ENCODE peak calls at places on chromosomes 4 and X, in seven cellular contexts. D, L, E, X, O, J and F are unnamed samples.

GRCh38 chr4:8882239-8882638 is 10.6 kb upstream of the HMX1 start:
- DNase-seq in L (no peak), D (no peak), E (no peak), X (no peak), O (no peak), J (no peak), F (no peak)

GRCh38 chr4:105650190-105650589 is 58.3 kb downstream of the INTS12 start:
- DNase-seq in E (no peak), J (no peak), X (no peak), D (no peak), L (no peak), O (no peak), F (no peak)

GRCh38 chrX:69988955-69989394 is 60.8 kb downstream of the AWAT2 start:
- DNase-seq in E (no peak), J (no peak), O (no peak), X (no peak), L (no peak), D (peak; percentile 21), F (no peak)

GRCh38 chr4:125043453-125043852 is 271.3 kb upstream of the FAT4 start:
- DNase-seq in D (peak; percentile 61), O (no peak), E (no peak), J (no peak), L (no peak), X (no peak), F (no peak)

GRCh38 chr4:52574036-52574435 is 85.1 kb downstream of the USP46 start:
- DNase-seq in D (no peak), E (no peak), J (no peak), O (no peak), X (no peak), L (no peak), F (no peak)

GRCh38 chrX:6909396-6909795 is 238.1 kb upstream of the STS start:
- DNase-seq in L (no peak), O (no peak), J (no peak), X (no peak), D (no peak), E (no peak), F (peak; percentile 4)

GRCh38 chrX:55813150-55813549 is 95.6 kb downstream of the RRAGB start:
- DNase-seq in L (no peak), O (no peak), E (peak; percentile 39), J (no peak), X (no peak), D (no peak), F (no peak)

GRCh38 chr4:8192748-8193738 is 6.0 kb upstream of the SH3TC1 start:
- DNase-seq in J (no peak), D (peak; percentile 88), L (no peak), X (no peak), O (no peak), E (no peak), F (no peak)

GRCh38 chr4:186840222-186840701 is 116.6 kb upstream of the FAT1 start:
- DNase-seq in D (peak; percentile 78), J (no peak), X (no peak), E (no peak), L (no peak), O (peak; percentile 55), F (no peak)

GRCh38 chr4:153023692-153024394 is 87.7 kb downstream of the FHDC1 start:
- DNase-seq in X (no peak), E (no peak), L (no peak), J (no peak), O (no peak), D (no peak), F (no peak)

GRCh38 chrX:136480383-136480782 is 7.4 kb upstream of the BRS3 start:
- DNase-seq in L (no peak), J (no peak), D (no peak), E (no peak), X (no peak), O (peak; percentile 7), F (no peak)

GRCh38 chr4:82335043-82335442 is 38.7 kb downstream of the HNRNPD start:
- DNase-seq in X (no peak), L (no peak), J (no peak), O (no peak), E (no peak), D (no peak), F (no peak)

GRCh38 chr4:91812319-91812718 is 491.4 kb upstream of the GRID2 start:
- DNase-seq in E (no peak), X (no peak), J (no peak), L (no peak), D (peak; percentile 1), O (no peak), F (no peak)

GRCh38 chrX:74420194-74421035 is 878 bp upstream of the SLC16A2 start:
- DNase-seq in X (peak; percentile 75), O (peak; percentile 74), L (no peak), E (peak; percentile 75), J (peak; percentile 76), D (peak; percentile 38), F (peak; percentile 85)

GRCh38 chr4:185542626-185543336 is 7.5 kb upstream of the PDLIM3 start:
- DNase-seq in D (no peak), X (no peak), E (peak; percentile 53), J (no peak), O (peak; percentile 77), L (no peak), F (no peak)

GRCh38 chr4:180967936-180968335 is 1275.3 kb upstream of the TENM3 start:
- DNase-seq in D (no peak), X (no peak), J (no peak), O (no peak), E (no peak), L (no peak), F (no peak)

GRCh38 chr4:39730067-39730466 is 32.1 kb downstream of the UBE2K start:
- DNase-seq in X (no peak), E (no peak), D (no peak), O (no peak), J (no peak), L (no peak), F (peak; percentile 11)

GRCh38 chrX:74536142-74537010 is 78.0 kb downstream of the RLIM start:
- DNase-seq in E (peak; percentile 78), L (no peak), X (peak; percentile 77), D (peak; percentile 86), J (peak; percentile 69), O (peak; percentile 87), F (peak; percentile 91)

GRCh38 chrX:42615161-42615563 is 162.8 kb downstream of the PPP1R2C start:
- DNase-seq in X (no peak), O (peak; percentile 4), E (no peak), L (no peak), D (no peak), J (peak; percentile 63), F (no peak)

GRCh38 chrX:71579136-71579989 is 1.1 kb downstream of the GCNA start:
- DNase-seq in E (no peak), J (peak; percentile 39), X (no peak), L (no peak), D (no peak), O (no peak), F (no peak)

GRCh38 chrX:78652971-78653822 is 5.9 kb downstream of the RTL3 start:
- DNase-seq in L (no peak), D (peak; percentile 87), E (no peak), O (no peak), J (no peak), X (no peak), F (no peak)

GRCh38 chrX:133048751-133049150 is 48.2 kb downstream of the USP26 start:
- DNase-seq in O (no peak), L (no peak), D (no peak), E (no peak), X (no peak), J (no peak), F (no peak)

GRCh38 chr4:165190591-165191212 is 16.7 kb upstream of the KLHL2 start:
- DNase-seq in J (no peak), E (no peak), D (no peak), O (no peak), X (no peak), L (no peak), F (no peak)

GRCh38 chrX:146264763-146265375 is 447.2 kb downstream of the SLITRK2 start:
- DNase-seq in J (no peak), L (no peak), O (no peak), X (no peak), D (no peak), E (no peak), F (no peak)

GRCh38 chrX:115372026-115372610 is 82.6 kb downstream of the LUZP4 start:
- DNase-seq in X (no peak), L (no peak), E (no peak), D (peak; percentile 83), O (no peak), J (no peak), F (no peak)

GRCh38 chrX:24513416-24513815 is 48.3 kb downstream of the PDK3 start:
- DNase-seq in O (no peak), E (no peak), X (no peak), D (no peak), J (no peak), L (no peak), F (no peak)

GRCh38 chrX:24520472-24520871 is 55.4 kb downstream of the PDK3 start:
- DNase-seq in E (no peak), J (no peak), L (no peak), D (no peak), O (no peak), X (no peak), F (no peak)

DNA sequence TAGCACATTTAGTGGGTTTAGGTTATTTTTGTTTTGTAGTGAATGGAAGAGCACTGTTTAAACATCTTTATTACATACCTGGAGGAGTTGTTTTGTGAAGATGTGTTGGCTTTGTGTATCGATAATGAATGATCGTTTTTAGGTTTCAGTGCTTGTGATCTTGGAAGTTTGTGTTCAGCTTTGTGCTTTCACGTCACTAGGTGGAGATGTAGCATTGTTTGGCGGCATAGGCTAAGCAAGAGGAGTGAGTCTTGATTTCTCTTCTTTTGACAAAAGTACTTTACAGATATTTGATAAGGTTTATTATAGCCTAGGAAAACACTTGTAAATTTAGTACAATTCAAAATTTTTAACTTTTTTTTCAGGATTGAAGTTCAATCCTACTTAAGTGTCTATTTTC is 50.4 kb downstream of the PDK3 start:
- DNase-seq in O (no peak), D (peak; percentile 48), J (no peak), L (no peak), X (no peak), E (no peak), F (no peak)
- TF ChIP-seq CTCF in O (no peak), D (peak; percentile 55), J (peak; percentile 67), L (no peak), X (peak; percentile 69), E (no peak), F (peak; percentile 55)

GRCh38 chrX:63050225-63050624 is 300.9 kb downstream of the SPIN4 start:
- DNase-seq in J (no peak), E (no peak), X (no peak), L (no peak), D (peak; percentile 0), O (no peak), F (no peak)
- TF ChIP-seq CTCF in J (peak; percentile 11), E (peak; percentile 33), X (peak; percentile 19), L (no peak), D (no peak), O (no peak), F (no peak)

DNA sequence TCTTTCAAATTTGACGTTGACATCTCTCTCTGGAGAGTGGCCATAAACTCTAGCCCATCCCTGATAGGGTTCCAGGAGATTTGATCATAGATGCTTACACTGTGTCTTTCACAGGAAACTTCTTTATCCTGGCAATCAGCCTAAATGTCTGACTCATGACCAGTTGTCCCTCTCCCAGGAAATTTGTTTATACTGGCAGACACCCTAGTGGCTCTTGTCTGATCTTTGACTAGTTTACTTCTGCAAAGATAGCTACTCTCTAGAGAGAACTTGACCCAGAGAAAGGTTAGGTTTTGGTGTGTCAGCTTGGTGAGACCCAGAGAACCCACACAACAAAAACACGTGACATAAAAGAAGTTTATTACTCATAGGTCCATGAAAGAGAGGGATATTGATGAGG is 509.8 kb downstream of the CENPC start:
- DNase-seq in O (no peak), J (no peak), D (peak; percentile 85), L (no peak), E (no peak), X (no peak), F (no peak)
- TF ChIP-seq CTCF in O (no peak), J (no peak), D (no peak), L (no peak), E (no peak), X (no peak), F (no peak)

GRCh38 chr4:156677136-156677535 is 294.5 kb downstream of the PDGFC start:
- DNase-seq in O (no peak), D (peak; percentile 71), E (no peak), X (no peak), J (no peak), L (no peak), F (no peak)
- TF ChIP-seq CTCF in O (no peak), D (peak; percentile 63), E (no peak), X (peak; percentile 67), J (peak; percentile 71), L (peak; percentile 17), F (peak; percentile 47)